ENCODE peak calls at places on chromosome 21, in eight cellular contexts. H, Q, K, E, T, Y, D and Z are unnamed samples.

GRCh38 chr21:25903599-25903998 is 168.8 kb downstream of the GABPA start:
- DNase-seq in H (no peak), K (no peak), E (no peak), T (no peak), D (no peak), Y (no peak), Q (no peak), Z (no peak)

GRCh38 chr21:31623664-31624063 is 35.8 kb upstream of the SOD1 start:
- DNase-seq in T (no peak), E (peak), H (no peak), Q (no peak), K (no peak), D (no peak), Y (no peak), Z (no peak)

GRCh38 chr21:36691539-36692124 is 7.3 kb upstream of the SIM2 start:
- DNase-seq in T (no peak), D (no peak), H (no peak), K (no peak), Y (no peak), Q (no peak), E (no peak), Z (no peak)

GRCh38 chr21:38804030-38804616 is 1.6 kb upstream of the ETS2 start:
- DNase-seq in T (no peak), H (no peak), E (no peak), Y (no peak), Q (no peak), K (no peak), D (no peak), Z (no peak)

GRCh38 chr21:36183144-36183795 is 26.6 kb downstream of the DOP1B start:
- DNase-seq in K (no peak), D (no peak), T (no peak), Y (no peak), Q (no peak), H (no peak), E (no peak), Z (no peak)

GRCh38 chr21:32246571-32246970 is 32.3 kb downstream of the MIS18A start:
- DNase-seq in Q (no peak), K (no peak), Y (no peak), D (no peak), H (no peak), E (no peak), T (no peak), Z (no peak)

GRCh38 chr21:34223376-34223775 is 140.4 kb upstream of the KCNE2 start:
- DNase-seq in H (no peak), Q (no peak), Y (no peak), T (no peak), D (no peak), K (no peak), E (no peak), Z (no peak)

GRCh38 chr21:32772281-32773047 is 909 bp upstream of the PAXBP1 start:
- DNase-seq in K (peak), E (peak), Q (no peak), D (no peak), H (no peak), T (no peak), Y (peak), Z (no peak)

GRCh38 chr21:34313116-34313515 is 50.7 kb upstream of the KCNE2 start:
- DNase-seq in Q (no peak), E (peak), T (no peak), H (no peak), D (no peak), Y (no peak), K (peak), Z (no peak)

GRCh38 chr21:26945916-26946315 is 21.0 kb downstream of the ADAMTS5 start:
- DNase-seq in T (no peak), E (no peak), Y (no peak), Q (no peak), K (no peak), D (no peak), H (no peak), Z (no peak)

GRCh38 chr21:36700295-36700960 is 1.5 kb downstream of the SIM2 start:
- DNase-seq in E (no peak), Y (no peak), Q (no peak), K (no peak), H (no peak), T (no peak), D (no peak), Z (no peak)

GRCh38 chr21:46569071-46569470 is 35.8 kb downstream of the S100B start:
- DNase-seq in D (no peak), E (no peak), H (no peak), Q (no peak), T (no peak), K (no peak), Y (no peak), Z (no peak)

GRCh38 chr21:26966360-26966977 is 419 bp downstream of the ADAMTS5 start:
- DNase-seq in Q (no peak), H (peak), E (no peak), D (no peak), Y (no peak), K (no peak), T (no peak), Z (no peak)

GRCh38 chr21:35381743-35382310 is 332.7 kb upstream of the RUNX1 start:
- DNase-seq in D (no peak), E (no peak), Q (no peak), K (no peak), H (no peak), T (no peak), Y (no peak), Z (no peak)

GRCh38 chr21:35908311-35909078 is 151.8 kb downstream of the SETD4 start:
- DNase-seq in H (no peak), E (no peak), K (no peak), T (no peak), D (no peak), Q (no peak), Y (no peak), Z (no peak)

GRCh38 chr21:42360317-42360716 is 6.0 kb downstream of the TFF1 start:
- DNase-seq in T (no peak), Y (no peak), Q (no peak), H (no peak), E (peak), K (no peak), D (no peak), Z (no peak)
- TF ChIP-seq CTCF in T (no peak), Y (no peak), Q (peak), H (no peak), E (peak), K (no peak), D (no peak), Z (no peak)

GRCh38 chr21:20443558-20444155 is 554.6 kb upstream of the NCAM2 start:
- DNase-seq in H (no peak), E (peak), Q (no peak), Y (no peak), T (no peak), K (no peak), D (no peak), Z (no peak)
- TF ChIP-seq CTCF in H (no peak), E (peak), Q (peak), Y (no peak), T (peak), K (peak), D (peak), Z (no peak)

DNA sequence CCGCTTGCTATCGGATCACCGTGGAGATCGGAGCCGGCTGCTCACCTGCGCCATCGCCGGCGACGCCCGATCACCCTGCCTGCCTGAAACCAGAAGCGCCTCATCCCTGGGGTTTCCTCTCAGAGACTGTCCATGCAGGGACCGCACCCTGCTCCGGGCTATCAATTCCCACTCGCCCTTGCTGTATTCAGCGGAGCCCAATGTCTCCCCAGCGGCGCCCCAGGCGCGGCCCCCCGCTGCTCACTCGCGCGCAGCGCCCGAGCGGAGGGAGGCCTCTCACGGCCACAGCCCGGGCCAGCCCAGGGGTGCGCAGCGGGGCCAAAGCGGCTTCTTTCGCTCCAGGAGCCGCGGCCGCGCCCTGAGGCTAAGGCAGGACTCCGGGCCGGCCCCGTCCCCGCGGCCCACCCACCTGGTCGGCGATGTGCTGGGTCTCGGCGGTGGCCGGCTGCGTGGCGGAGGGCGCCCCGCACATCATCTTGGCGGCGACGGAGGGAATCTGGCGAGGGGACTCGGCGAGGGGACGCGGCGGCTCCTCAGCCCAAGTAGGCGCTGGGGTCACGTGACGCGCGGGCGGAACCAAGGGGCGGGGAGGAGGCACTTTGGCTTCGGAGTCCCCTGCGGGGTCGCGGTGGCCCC is at the start of gene CSTB:
- DNase-seq in Q (no peak), Y (peak), D (peak), K (peak), T (peak), E (peak), H (peak), Z (peak)
- TF ChIP-seq CTCF in Q (no peak), Y (no peak), D (no peak), K (no peak), T (no peak), E (no peak), H (no peak), Z (no peak)

GRCh38 chr21:45319461-45320211 is 31.9 kb upstream of the POFUT2 start:
- DNase-seq in Q (no peak), D (no peak), Y (peak), H (peak), K (no peak), T (no peak), E (no peak), Z (no peak)
- TF ChIP-seq CTCF in Q (no peak), D (no peak), Y (no peak), H (no peak), K (no peak), T (no peak), E (no peak), Z (no peak)

DNA sequence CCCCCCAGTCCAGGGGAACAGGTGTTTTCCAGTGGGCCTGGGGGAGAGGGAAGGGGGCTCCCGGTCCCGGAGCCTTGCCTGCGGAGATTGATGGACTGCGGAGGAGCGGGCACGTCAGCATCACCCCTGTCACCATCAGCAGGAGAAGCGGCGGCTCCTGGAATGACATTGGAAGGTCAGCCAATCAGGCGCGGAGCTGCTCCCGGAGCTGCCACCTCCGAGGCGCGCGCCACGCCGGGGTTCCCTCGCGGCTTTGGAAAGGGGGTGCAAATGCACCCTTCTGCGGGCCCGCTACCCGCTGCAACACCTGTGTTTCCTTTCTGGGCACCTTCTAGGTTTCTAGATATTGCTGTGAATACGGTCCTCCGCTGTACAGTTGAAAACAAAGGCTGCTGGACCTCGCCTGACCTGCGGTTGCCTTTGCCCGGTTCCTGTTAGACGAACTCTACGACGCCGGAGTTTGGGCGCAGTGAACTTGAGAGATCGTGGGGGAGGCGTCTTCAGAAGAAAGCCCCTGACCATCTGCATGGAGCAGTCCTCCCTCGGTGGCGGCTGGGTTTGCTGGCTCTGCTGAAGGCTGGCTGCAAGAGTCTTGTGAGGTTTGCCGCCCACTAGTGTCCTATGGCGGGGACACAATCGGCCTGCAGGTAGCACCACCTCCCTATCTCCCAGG is 5.3 kb downstream of the DSCAM start:
- DNase-seq in E (peak), K (no peak), H (no peak), Q (no peak), Y (no peak), D (no peak), T (peak), Z (no peak)
- TF ChIP-seq CTCF in E (peak), K (no peak), H (no peak), Q (no peak), Y (peak), D (no peak), T (peak), Z (no peak)